ENCODE peak calls at places on chromosomes 6 and 20, in seven cellular contexts. One of them, this sample, is unnamed.

GRCh38 chr6:146673069-146673468 is 74.3 kb downstream of the ADGB start:
- DNase-seq in left lung: no peak
- DNase-seq in A549: no peak
- DNase-seq in HFFc6: no peak
- DNase-seq in testis: no peak
- DNase-seq in chondrocyte: no peak
- DNase-seq in RWPE1: no peak
- DNase-seq in this sample: no peak

GRCh38 chr20:41094656-41095055 is 42.7 kb upstream of the PLCG1 start:
- DNase-seq in chondrocyte: no peak
- DNase-seq in RWPE1: no peak
- DNase-seq in A549: no peak
- DNase-seq in left lung: no peak
- DNase-seq in HFFc6: no peak
- DNase-seq in testis: no peak
- DNase-seq in this sample: no peak

GRCh38 chr6:73636048-73636447 is 17.7 kb downstream of the SLC17A5 start:
- DNase-seq in A549: no peak
- DNase-seq in RWPE1: no peak
- DNase-seq in HFFc6: no peak
- DNase-seq in chondrocyte: no peak
- DNase-seq in testis: no peak
- DNase-seq in left lung: no peak
- DNase-seq in this sample: no peak

GRCh38 chr20:47216819-47217410 is 139.6 kb downstream of the ZMYND8 start:
- DNase-seq in left lung: no peak
- DNase-seq in testis: no peak
- DNase-seq in chondrocyte: no peak
- DNase-seq in A549: no peak
- DNase-seq in RWPE1: no peak
- DNase-seq in HFFc6: no peak
- DNase-seq in this sample: no peak

GRCh38 chr6:40719671-40720374 is 132.7 kb upstream of the LRFN2 start:
- DNase-seq in testis: no peak
- DNase-seq in HFFc6: peak; percentile 5
- DNase-seq in chondrocyte: no peak
- DNase-seq in left lung: no peak
- DNase-seq in A549: no peak
- DNase-seq in RWPE1: no peak
- DNase-seq in this sample: peak; percentile 8

GRCh38 chr6:111609827-111610526 is 4.3 kb upstream of the TRAF3IP2 start:
- DNase-seq in testis: no peak
- DNase-seq in left lung: no peak
- DNase-seq in HFFc6: no peak
- DNase-seq in chondrocyte: no peak
- DNase-seq in RWPE1: no peak
- DNase-seq in A549: no peak
- DNase-seq in this sample: no peak

GRCh38 chr20:35662541-35662940 is 2.2 kb downstream of the CPNE1 start:
- DNase-seq in A549: no peak
- DNase-seq in HFFc6: no peak
- DNase-seq in RWPE1: no peak
- DNase-seq in chondrocyte: no peak
- DNase-seq in testis: no peak
- DNase-seq in left lung: no peak
- DNase-seq in this sample: no peak

GRCh38 chr20:63745424-63745805 is 5.8 kb downstream of the SLC2A4RG start:
- DNase-seq in left lung: peak; percentile 69
- DNase-seq in A549: no peak
- DNase-seq in testis: no peak
- DNase-seq in RWPE1: no peak
- DNase-seq in HFFc6: no peak
- DNase-seq in chondrocyte: no peak
- DNase-seq in this sample: no peak

GRCh38 chr6:170296746-170297576 is 6.1 kb upstream of the DLL1 start:
- DNase-seq in HFFc6: no peak
- DNase-seq in A549: no peak
- DNase-seq in RWPE1: no peak
- DNase-seq in chondrocyte: peak; percentile 86
- DNase-seq in left lung: no peak
- DNase-seq in testis: no peak
- DNase-seq in this sample: no peak

GRCh38 chr6:139494376-139495025 is 120.1 kb upstream of the CITED2 start:
- DNase-seq in left lung: no peak
- DNase-seq in chondrocyte: no peak
- DNase-seq in A549: no peak
- DNase-seq in testis: no peak
- DNase-seq in HFFc6: no peak
- DNase-seq in RWPE1: no peak
- DNase-seq in this sample: no peak

GRCh38 chr6:7200598-7201443 is 93.1 kb downstream of the RREB1 start:
- DNase-seq in A549: no peak
- DNase-seq in testis: no peak
- DNase-seq in RWPE1: peak; percentile 77
- DNase-seq in left lung: no peak
- DNase-seq in chondrocyte: no peak
- DNase-seq in HFFc6: no peak
- DNase-seq in this sample: no peak

DNA sequence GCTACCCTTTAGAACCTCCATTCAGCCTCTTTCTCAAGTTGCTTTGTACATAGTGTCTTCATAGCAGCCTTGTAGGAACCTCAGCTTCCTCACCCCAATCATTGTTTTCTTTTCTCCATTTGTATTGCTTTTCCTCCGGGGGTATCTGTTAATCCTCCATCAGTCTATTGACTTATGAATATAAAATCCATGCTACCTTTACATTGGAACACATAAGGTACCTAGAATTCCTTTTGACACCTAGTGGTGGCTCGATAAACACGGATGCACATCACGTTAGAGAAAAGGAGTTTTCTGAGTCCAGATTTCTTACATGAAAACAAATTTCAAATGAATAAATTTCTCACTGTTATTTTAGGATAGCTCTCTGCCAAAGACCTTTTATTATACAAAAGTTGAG is 6.3 kb upstream of the EDN1 start:
- DNase-seq in HFFc6: no peak
- DNase-seq in chondrocyte: no peak
- DNase-seq in left lung: no peak
- DNase-seq in A549: no peak
- DNase-seq in RWPE1: no peak
- DNase-seq in testis: no peak
- DNase-seq in this sample: no peak
- TF ChIP-seq CTCF in HFFc6: peak; percentile 26
- TF ChIP-seq CTCF in chondrocyte: peak; percentile 18
- TF ChIP-seq CTCF in left lung: no peak
- TF ChIP-seq CTCF in A549: peak; percentile 16
- TF ChIP-seq CTCF in RWPE1: no peak
- TF ChIP-seq CTCF in testis: no peak
- TF ChIP-seq CTCF in this sample: no peak

GRCh38 chr20:18380908-18381529 is 85.8 kb downstream of the DZANK1 start:
- DNase-seq in left lung: no peak
- DNase-seq in testis: no peak
- DNase-seq in chondrocyte: no peak
- DNase-seq in HFFc6: no peak
- DNase-seq in RWPE1: no peak
- DNase-seq in A549: no peak
- DNase-seq in this sample: no peak
- TF ChIP-seq CTCF in left lung: no peak
- TF ChIP-seq CTCF in testis: no peak
- TF ChIP-seq CTCF in chondrocyte: no peak
- TF ChIP-seq CTCF in HFFc6: no peak
- TF ChIP-seq CTCF in RWPE1: no peak
- TF ChIP-seq CTCF in A549: no peak
- TF ChIP-seq CTCF in this sample: no peak

DNA sequence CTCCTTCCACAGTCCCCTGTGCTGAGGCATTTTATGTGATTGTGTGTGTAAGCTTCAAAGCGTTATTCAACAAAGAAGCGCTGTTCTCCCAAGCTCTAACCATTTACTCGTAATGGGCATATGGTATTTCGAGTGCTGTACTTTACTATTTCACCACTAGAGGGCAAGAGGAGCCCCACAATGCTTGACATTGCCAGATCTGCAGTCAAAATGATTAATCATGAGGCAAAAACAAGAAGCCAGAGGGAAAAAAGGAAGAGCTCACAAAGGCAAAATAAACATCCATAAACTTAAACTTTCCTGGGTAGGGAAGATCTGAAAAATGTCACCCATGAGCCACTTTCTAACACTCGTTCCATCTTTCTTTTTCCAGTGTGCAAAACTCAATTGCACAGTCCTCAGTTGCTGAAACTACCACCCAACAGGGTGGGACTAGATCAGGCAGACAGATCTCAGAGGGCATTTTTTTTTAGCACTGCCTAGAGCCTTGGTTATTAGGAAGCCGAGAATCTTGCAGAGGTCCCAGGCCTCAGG is 215.0 kb upstream of the PLCB4 start:
- DNase-seq in chondrocyte: no peak
- DNase-seq in RWPE1: peak; percentile 78
- DNase-seq in testis: peak; percentile 45
- DNase-seq in HFFc6: peak; percentile 86
- DNase-seq in left lung: no peak
- DNase-seq in A549: peak; percentile 70
- DNase-seq in this sample: peak; percentile 79
- TF ChIP-seq CTCF in chondrocyte: peak; percentile 90
- TF ChIP-seq CTCF in RWPE1: peak; percentile 96
- TF ChIP-seq CTCF in testis: peak; percentile 96
- TF ChIP-seq CTCF in HFFc6: peak; percentile 95
- TF ChIP-seq CTCF in left lung: peak; percentile 89
- TF ChIP-seq CTCF in A549: peak; percentile 95
- TF ChIP-seq CTCF in this sample: peak; percentile 67

GRCh38 chr20:58593880-58594473 is 57.1 kb upstream of the STX16 start:
- DNase-seq in HFFc6: no peak
- DNase-seq in testis: no peak
- DNase-seq in left lung: no peak
- DNase-seq in RWPE1: no peak
- DNase-seq in A549: no peak
- DNase-seq in chondrocyte: no peak
- DNase-seq in this sample: no peak
- TF ChIP-seq CTCF in HFFc6: no peak
- TF ChIP-seq CTCF in testis: no peak
- TF ChIP-seq CTCF in left lung: no peak
- TF ChIP-seq CTCF in RWPE1: no peak
- TF ChIP-seq CTCF in A549: no peak
- TF ChIP-seq CTCF in chondrocyte: no peak
- TF ChIP-seq CTCF in this sample: no peak

DNA sequence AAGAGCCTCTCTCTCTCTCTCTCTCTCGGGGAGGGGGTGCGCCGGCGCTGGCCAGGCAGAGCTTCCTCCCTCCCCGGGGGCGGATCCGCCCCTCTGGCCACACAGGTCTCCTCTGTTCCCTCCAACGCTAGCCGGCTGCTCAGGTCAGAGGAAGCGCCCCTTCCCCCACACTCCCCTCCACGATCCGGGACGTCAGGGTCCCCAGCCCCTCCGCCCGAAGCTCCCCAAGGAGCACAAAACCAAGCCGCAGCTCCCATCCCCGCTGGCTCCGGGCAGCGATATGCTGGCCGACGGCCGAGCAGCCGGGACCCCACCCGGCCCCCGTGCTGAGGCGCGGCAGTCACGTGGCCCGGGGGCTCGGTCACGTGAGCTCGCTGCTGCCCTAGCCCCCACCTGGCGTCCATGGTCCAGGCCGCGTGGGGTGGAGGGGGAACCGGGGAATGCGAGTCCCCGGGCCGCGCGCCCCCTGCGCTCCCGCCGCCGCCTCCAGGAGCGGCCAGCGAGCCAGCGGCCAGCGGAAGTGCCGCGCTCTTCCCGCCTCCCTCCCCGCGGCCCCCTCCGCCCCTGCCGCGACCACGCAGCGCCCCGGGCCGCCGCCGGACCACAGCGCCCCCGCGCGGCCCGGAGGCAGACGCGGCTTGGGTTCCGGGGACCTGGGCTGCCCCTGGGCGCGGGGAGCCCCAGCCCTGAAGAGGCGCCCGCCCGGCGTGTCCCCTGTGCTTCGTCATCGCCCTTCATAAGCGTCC is at the start of gene SLC35B2:
- DNase-seq in HFFc6: peak; percentile 55
- DNase-seq in left lung: peak; percentile 91
- DNase-seq in A549: peak; percentile 48
- DNase-seq in testis: peak; percentile 84
- DNase-seq in RWPE1: peak; percentile 81
- DNase-seq in chondrocyte: peak; percentile 94
- DNase-seq in this sample: peak; percentile 47
- TF ChIP-seq CTCF in HFFc6: peak; percentile 84
- TF ChIP-seq CTCF in left lung: peak; percentile 71
- TF ChIP-seq CTCF in A549: peak; percentile 80
- TF ChIP-seq CTCF in testis: peak; percentile 83
- TF ChIP-seq CTCF in RWPE1: peak; percentile 94
- TF ChIP-seq CTCF in chondrocyte: peak; percentile 86
- TF ChIP-seq CTCF in this sample: peak; percentile 78

GRCh38 chr6:93424303-93425064 is 5.1 kb upstream of the EPHA7 start:
- DNase-seq in RWPE1: no peak
- DNase-seq in HFFc6: no peak
- DNase-seq in A549: no peak
- DNase-seq in chondrocyte: no peak
- DNase-seq in testis: no peak
- DNase-seq in left lung: no peak
- DNase-seq in this sample: peak; percentile 35
- TF ChIP-seq CTCF in RWPE1: no peak
- TF ChIP-seq CTCF in HFFc6: peak; percentile 71
- TF ChIP-seq CTCF in A549: peak; percentile 20
- TF ChIP-seq CTCF in chondrocyte: peak; percentile 66
- TF ChIP-seq CTCF in testis: no peak
- TF ChIP-seq CTCF in left lung: peak; percentile 30
- TF ChIP-seq CTCF in this sample: peak; percentile 45

DNA sequence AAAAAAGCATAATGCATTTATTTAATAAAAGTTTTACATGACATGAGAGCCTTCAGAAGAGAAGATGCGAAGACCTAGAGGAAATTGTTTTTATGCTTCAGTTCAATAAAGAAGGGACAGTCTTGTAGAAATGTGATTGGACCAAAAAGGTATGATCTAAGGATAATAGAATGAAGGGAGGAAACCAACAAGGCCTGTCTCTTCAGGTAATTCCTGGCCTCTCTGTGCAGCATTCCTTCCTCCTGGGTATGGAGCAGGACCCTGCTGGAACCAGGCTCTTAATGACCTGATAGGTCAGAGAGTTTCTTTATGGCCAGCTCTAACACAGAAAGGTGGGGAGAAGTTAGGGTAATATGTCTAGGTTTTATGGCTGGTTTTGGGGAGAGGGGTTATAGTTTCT is 162.8 kb upstream of the HEY2 start:
- DNase-seq in A549: no peak
- DNase-seq in RWPE1: no peak
- DNase-seq in testis: no peak
- DNase-seq in left lung: no peak
- DNase-seq in HFFc6: no peak
- DNase-seq in chondrocyte: no peak
- DNase-seq in this sample: no peak
- TF ChIP-seq CTCF in A549: no peak
- TF ChIP-seq CTCF in RWPE1: no peak
- TF ChIP-seq CTCF in testis: no peak
- TF ChIP-seq CTCF in left lung: no peak
- TF ChIP-seq CTCF in HFFc6: no peak
- TF ChIP-seq CTCF in chondrocyte: no peak
- TF ChIP-seq CTCF in this sample: no peak

GRCh38 chr20:19757487-19757972 is 528 bp upstream of the RIN2 start:
- DNase-seq in testis: peak; percentile 83
- DNase-seq in HFFc6: peak; percentile 57
- DNase-seq in A549: peak; percentile 71
- DNase-seq in left lung: peak; percentile 92
- DNase-seq in chondrocyte: peak; percentile 89
- DNase-seq in RWPE1: peak; percentile 68
- DNase-seq in this sample: peak; percentile 68
- TF ChIP-seq CTCF in testis: no peak
- TF ChIP-seq CTCF in HFFc6: no peak
- TF ChIP-seq CTCF in A549: no peak
- TF ChIP-seq CTCF in left lung: no peak
- TF ChIP-seq CTCF in chondrocyte: no peak
- TF ChIP-seq CTCF in RWPE1: no peak
- TF ChIP-seq CTCF in this sample: no peak

This sample was measured in MCF 10A.